ENCODE peak calls at places on chromosome 7, in ten cellular contexts. G is right cardiac atrium, R is H54, F is T-helper 1 cell, M is DMS 273 treated with DMSO at 0.1 percent for 48 hours, J is left lobe of liver, T is HT-29, V is suprapubic skin, Q is GM12878, O is iris pigment epithelial cell. I is an unnamed sample.

GRCh38 chr7:87154569-87154968 is 2.3 kb downstream of the DMTF1 start:
- DNase-seq in G (no peak), R (no peak), F (no peak), M (no peak), J (no peak), T (no peak), V (no peak), Q (no peak), O (no peak), I (no peak)

GRCh38 chr7:77253151-77253550 is 53.5 kb upstream of the FGL2 start:
- DNase-seq in G (no peak), R (no peak), F (no peak), M (no peak), J (no peak), T (no peak), V (no peak), Q (no peak), O (no peak), I (no peak)

GRCh38 chr7:134886353-134887057 is 99.8 kb upstream of the AGBL3 start:
- DNase-seq in G (peak; percentile 74), R (no peak), F (no peak), M (no peak), J (no peak), T (no peak), V (no peak), Q (no peak), O (peak; percentile 86), I (no peak)

GRCh38 chr7:100162874-100163533 is 4.5 kb upstream of the TRAPPC14 start:
- DNase-seq in G (no peak), R (no peak), F (no peak), M (no peak), J (no peak), T (peak; percentile 42), V (no peak), Q (no peak), O (no peak), I (no peak)

GRCh38 chr7:27193335-27194001 is 6.4 kb downstream of the HOXA13 start:
- DNase-seq in G (no peak), R (no peak), F (no peak), M (no peak), J (no peak), T (peak; percentile 74), V (peak; percentile 76), Q (no peak), O (no peak), I (peak; percentile 63)

GRCh38 chr7:94394399-94395140 is at the start of gene COL1A2:
- DNase-seq in G (peak; percentile 94), R (peak; percentile 16), F (no peak), M (peak; percentile 19), J (peak; percentile 47), T (no peak), V (peak; percentile 92), Q (no peak), O (peak; percentile 98), I (peak; percentile 95)

GRCh38 chr7:2018786-2019692 is 213.7 kb downstream of the MAD1L1 start:
- DNase-seq in G (peak; percentile 80), R (peak; percentile 98), F (peak; percentile 6), M (no peak), J (no peak), T (no peak), V (peak; percentile 84), Q (no peak), O (peak; percentile 65), I (peak; percentile 75)

GRCh38 chr7:232571-233455 is 40.4 kb downstream of the FAM20C start:
- DNase-seq in G (no peak), R (peak; percentile 96), F (no peak), M (no peak), J (no peak), T (no peak), V (no peak), Q (no peak), O (peak; percentile 52), I (no peak)

GRCh38 chr7:30722671-30723070 is 29.3 kb upstream of the INMT start:
- DNase-seq in G (no peak), R (no peak), F (no peak), M (no peak), J (no peak), T (no peak), V (no peak), Q (no peak), O (no peak), I (no peak)

GRCh38 chr7:50359258-50359994 is 54.9 kb downstream of the IKZF1 start:
- DNase-seq in G (no peak), R (no peak), F (no peak), M (no peak), J (no peak), T (no peak), V (no peak), Q (no peak), O (no peak), I (no peak)

GRCh38 chr7:27156901-27157716 is 634 bp upstream of the HOXA7 start:
- DNase-seq in G (no peak), R (no peak), F (no peak), M (no peak), J (no peak), T (no peak), V (peak; percentile 74), Q (no peak), O (no peak), I (no peak)

I was measured in coronary artery.